ENCODE peak calls at places on chromosomes 12 and 14, in six cellular contexts. P, W, M, V, K and B are unnamed samples.

GRCh38 chr12:75977590-75977951 is 54.0 kb downstream of the PHLDA1 start:
- DNase-seq in P (no peak), W (no peak), M (no peak), V (no peak), K (no peak), B (no peak)

GRCh38 chr12:6551063-6551461 is 4.8 kb downstream of the IFFO1 start:
- DNase-seq in P (peak; percentile 82), W (no peak), M (no peak), V (no peak), K (peak; percentile 50), B (no peak)

GRCh38 chr14:53325176-53325806 is 172.2 kb upstream of the DDHD1 start:
- DNase-seq in P (no peak), W (peak; percentile 49), M (no peak), V (no peak), K (peak; percentile 25), B (no peak)

GRCh38 chr12:84822541-84822940 is 90.1 kb downstream of the SLC6A15 start:
- DNase-seq in P (peak; percentile 88), W (peak; percentile 66), M (no peak), V (no peak), K (peak; percentile 5), B (no peak)

GRCh38 chr14:92925446-92925845 is 2.5 kb downstream of the CHGA start:
- DNase-seq in P (no peak), W (no peak), M (no peak), V (no peak), K (no peak), B (no peak)

GRCh38 chr12:131615316-131616053 is 95.4 kb upstream of the SFSWAP start:
- DNase-seq in P (peak; percentile 65), W (no peak), M (no peak), V (no peak), K (no peak), B (no peak)

GRCh38 chr12:43636706-43637105 is 84.7 kb upstream of the ADAMTS20 start:
- DNase-seq in P (no peak), W (no peak), M (no peak), V (no peak), K (no peak), B (no peak)

GRCh38 chr14:105294142-105294597 is 6.6 kb downstream of the BRF1 start:
- DNase-seq in P (peak; percentile 63), W (no peak), M (no peak), V (no peak), K (peak; percentile 70), B (no peak)

GRCh38 chr14:97306785-97307246 is 509.6 kb downstream of the VRK1 start:
- DNase-seq in P (peak; percentile 2), W (no peak), M (no peak), V (no peak), K (no peak), B (no peak)

GRCh38 chr14:89771251-89771650 is 183.3 kb downstream of the EFCAB11 start:
- DNase-seq in P (no peak), W (peak; percentile 72), M (no peak), V (no peak), K (peak; percentile 32), B (no peak)